ENCODE peak calls at places on chromosomes 11 and 22, in six cellular contexts. P, F, H, G, T and U are unnamed samples. For H3K27me3, the result is how much of the 10 kb centered on the place peaks cover.

GRCh38 chr22:29998627-29999026 is 81.6 kb upstream of the HORMAD2 start:
- DNase-seq in T (no peak), P (no peak), H (no peak), F (no peak), G (no peak), U (no peak)

GRCh38 chr11:117143390-117143789 is 697 bp upstream of the PAFAH1B2 start:
- DNase-seq in F (peak), T (peak), H (peak), G (no peak), P (peak), U (peak)

GRCh38 chr11:1084561-1085439 is 10.1 kb downstream of the MUC2 start:
- DNase-seq in G (no peak), T (no peak), P (no peak), H (peak), F (peak), U (peak)

GRCh38 chr11:65522640-65523322 is 2.1 kb upstream of the SCYL1 start:
- DNase-seq in T (no peak), G (no peak), P (no peak), F (no peak), H (peak), U (no peak)

GRCh38 chr11:10379022-10379421 is 74.1 kb downstream of the ADM start:
- DNase-seq in P (no peak), T (peak), G (no peak), H (no peak), F (no peak), U (no peak)

GRCh38 chr11:86874314-86875056 is 74.1 kb downstream of the PRSS23 start:
- DNase-seq in F (no peak), G (no peak), H (no peak), P (no peak), T (no peak), U (no peak)

GRCh38 chr11:93225642-93226041 is 27.9 kb upstream of the SLC36A4 start:
- DNase-seq in P (no peak), T (no peak), F (no peak), G (no peak), H (no peak), U (no peak)

GRCh38 chr11:9386901-9387300 is 2.4 kb downstream of the IPO7 start:
- DNase-seq in T (no peak), G (no peak), F (no peak), P (no peak), H (no peak), U (no peak)

GRCh38 chr22:12601870-12602779 is 2925.9 kb upstream of the OR11H1 start:
- DNase-seq in T (no peak), H (peak), P (peak), G (no peak), F (no peak), U (peak)
- H3K4me3 ChIP-seq in T (no peak), H (peak), P (no peak), G (no peak), F (no peak), U (peak)

DNA sequence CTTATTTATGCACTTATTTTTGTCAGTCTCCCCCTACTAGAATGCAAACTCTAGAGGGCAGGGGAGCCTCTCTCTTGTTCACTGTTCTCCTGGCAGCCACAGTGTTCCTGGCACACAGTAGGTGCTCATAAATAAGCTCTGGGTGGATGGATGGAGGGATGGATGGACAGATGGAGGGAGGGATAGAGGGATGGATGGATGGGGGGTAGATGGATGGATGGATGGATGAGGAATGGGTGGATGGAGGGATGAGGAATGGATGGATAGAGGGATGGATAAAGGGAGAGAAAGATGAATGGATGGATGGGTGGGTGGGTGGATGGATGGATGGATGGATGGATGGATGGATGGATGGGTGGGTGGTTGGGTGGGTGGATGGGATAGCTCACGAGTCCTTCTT is 13.5 kb downstream of the PVALB start:
- DNase-seq in T (no peak), P (no peak), F (no peak), G (no peak), H (no peak), U (no peak)
- H3K27me3 ChIP-seq in T (under half), P (under half), F (under half), G (under half), H (half or more), U (under half)

DNA sequence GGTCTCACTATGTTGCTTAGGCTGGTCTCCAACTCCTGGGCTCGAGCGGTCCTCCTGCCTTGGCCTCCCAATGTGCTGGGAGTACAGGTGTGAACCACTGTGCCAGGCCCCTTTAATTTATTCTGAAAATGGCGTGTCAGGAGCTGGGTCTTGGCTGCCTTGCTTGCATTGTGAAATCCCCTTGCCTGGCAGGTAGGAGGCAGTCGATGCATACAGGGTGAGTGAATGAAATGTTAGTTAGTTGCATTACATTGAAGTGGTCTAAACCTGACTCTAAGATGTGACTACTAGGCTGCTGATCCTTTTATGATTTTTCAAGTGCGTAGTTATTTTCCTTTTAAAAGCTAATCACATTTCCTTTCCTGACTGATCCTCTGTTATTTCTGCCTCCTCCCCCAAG is 42.9 kb downstream of the PARVB start:
- DNase-seq in G (no peak), P (no peak), H (no peak), T (no peak), F (no peak), U (no peak)
- TF ChIP-seq CTCF in G (no peak), P (no peak), H (no peak), T (peak), F (no peak), U (no peak)

GRCh38 chr11:17468094-17468493 is 8.6 kb downstream of the ABCC8 start:
- DNase-seq in G (no peak), F (no peak), P (no peak), H (no peak), T (no peak), U (no peak)
- H3K4me3 ChIP-seq in G (no peak), F (no peak), P (no peak), H (no peak), T (no peak), U (no peak)

GRCh38 chr11:71228961-71229360 is 23.4 kb downstream of the SHANK2 start:
- DNase-seq in G (no peak), F (no peak), P (no peak), T (no peak), H (no peak), U (no peak)
- H3K27me3 ChIP-seq in G (under half), F (under half), P (under half), T (under half), H (under half), U (under half)

DNA sequence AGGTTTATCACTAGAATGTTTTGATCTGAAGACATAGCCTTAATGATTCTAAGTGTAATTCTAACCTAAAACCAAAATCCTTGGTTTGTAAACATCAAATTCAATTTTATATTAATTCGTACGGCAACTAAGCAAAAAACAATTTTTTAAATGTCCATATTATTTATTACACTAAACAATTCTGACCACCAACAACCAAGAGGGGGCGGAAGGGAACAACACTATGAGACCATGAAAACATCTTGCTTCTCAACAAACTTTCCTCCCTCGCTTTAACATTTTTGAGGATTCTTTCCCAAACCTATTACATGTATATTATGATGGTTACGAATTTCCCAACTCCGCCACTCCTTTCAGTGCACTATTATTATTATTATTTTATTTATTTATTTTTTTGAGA is 6.5 kb upstream of the UCP2 start:
- DNase-seq in H (no peak), P (no peak), G (no peak), F (no peak), T (no peak), U (no peak)
- TF ChIP-seq CTCF in H (peak), P (no peak), G (no peak), F (no peak), T (no peak), U (no peak)

DNA sequence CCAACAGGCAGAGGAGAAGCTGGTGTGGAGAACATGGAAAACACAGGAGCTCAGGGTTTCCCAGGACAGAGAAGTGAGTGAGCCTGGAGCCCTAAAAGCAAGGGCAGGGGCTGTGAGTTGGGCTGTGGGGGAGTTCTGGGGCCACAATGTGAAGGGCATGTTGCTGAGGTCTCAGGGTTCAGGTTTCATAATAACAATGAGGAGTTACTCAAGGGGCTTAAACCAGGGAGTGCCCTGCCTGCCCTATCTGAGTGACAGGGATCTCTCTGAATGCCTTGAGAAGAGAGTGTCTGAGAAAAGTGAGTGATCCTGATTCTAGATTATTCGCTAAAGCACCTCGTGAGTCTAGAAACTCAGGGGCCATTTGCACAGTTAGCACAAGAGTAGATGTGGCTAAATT is 129.6 kb downstream of the VPREB1 start:
- DNase-seq in P (no peak), G (no peak), T (no peak), H (no peak), F (no peak), U (no peak)
- H3K4me3 ChIP-seq in P (no peak), G (no peak), T (no peak), H (no peak), F (no peak), U (no peak)

DNA sequence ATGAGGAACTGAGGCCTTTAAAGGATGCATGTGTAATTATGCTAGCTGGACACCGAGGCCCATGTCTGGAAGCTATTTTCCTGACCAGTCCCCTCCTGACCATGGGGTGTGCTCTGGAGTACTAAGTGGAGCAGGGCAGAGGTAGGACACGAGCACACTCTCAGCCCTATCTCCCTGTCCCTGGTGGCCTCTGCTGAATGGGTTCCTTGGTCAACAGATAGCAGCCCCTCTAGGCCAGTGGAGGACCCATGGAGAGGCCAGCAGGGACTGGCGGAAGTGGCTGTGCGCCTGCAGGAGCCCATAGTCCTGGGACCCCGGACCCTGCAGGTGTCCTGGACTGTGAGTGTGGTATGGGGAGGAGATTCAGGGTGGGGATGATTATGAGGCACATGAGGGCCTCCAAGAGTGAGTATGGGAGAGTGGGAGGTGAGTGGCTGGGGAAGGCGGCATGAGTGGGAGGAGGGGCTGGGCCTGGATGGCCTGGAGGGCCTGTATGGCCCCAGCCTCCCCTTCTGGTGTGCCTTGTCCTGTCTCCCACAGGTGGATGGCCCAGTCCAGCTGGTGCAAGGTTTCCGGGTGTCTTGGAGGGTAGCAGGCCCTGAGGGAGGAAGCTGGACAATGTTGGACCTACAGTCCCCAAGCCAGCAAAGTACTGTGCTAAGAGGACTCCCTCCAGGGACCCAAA is 9.5 kb downstream of the ROBO3 start:
- DNase-seq in G (no peak), P (no peak), F (no peak), H (no peak), T (no peak), U (no peak)
- H3K27me3 ChIP-seq in G (under half), P (under half), F (under half), H (half or more), T (half or more), U (under half)